ENCODE peak calls at places on chromosomes 1 and 21, in four cellular contexts. Z, B, K and N are unnamed samples.

GRCh38 chr1:109824349-109825115 is 60.8 kb upstream of the EPS8L3 start:
- DNase-seq in B (no peak), Z (no peak), K (no peak), N (no peak)

GRCh38 chr1:167601442-167602380 is 28.3 kb upstream of the RCSD1 start:
- DNase-seq in B (no peak), K (no peak), Z (no peak), N (peak)

GRCh38 chr1:41102208-41102607 is 80.7 kb upstream of the SLFNL1 start:
- DNase-seq in K (no peak), B (no peak), Z (peak), N (peak)

GRCh38 chr1:33045246-33045645 is 8.6 kb upstream of the AK2 start:
- DNase-seq in B (no peak), K (no peak), Z (no peak), N (no peak)

GRCh38 chr1:234515821-234516241 is 36.9 kb upstream of the TARBP1 start:
- DNase-seq in K (no peak), B (peak), Z (peak), N (no peak)

GRCh38 chr1:25030674-25031589 is 100.9 kb upstream of the RUNX3 start:
- DNase-seq in B (no peak), Z (peak), K (no peak), N (no peak)

GRCh38 chr1:15736035-15736665 is at the start of gene SLC25A34:
- DNase-seq in Z (no peak), B (no peak), K (no peak), N (no peak)

GRCh38 chr1:90502194-90502593 is 214.9 kb downstream of the BARHL2 start:
- DNase-seq in Z (no peak), K (peak), B (peak), N (no peak)

GRCh38 chr1:23392125-23392855 is 22.7 kb upstream of the ZNF436 start:
- DNase-seq in Z (no peak), B (no peak), K (no peak), N (peak)

GRCh38 chr1:36366091-36366661 is 19.5 kb downstream of the STK40 start:
- DNase-seq in B (peak), Z (peak), K (peak), N (peak)

GRCh38 chr1:94648225-94649007 is 106.9 kb upstream of the F3 start:
- DNase-seq in B (no peak), Z (peak), K (no peak), N (peak)

GRCh38 chr1:1073743-1074587 is at the start of gene RNF223:
- DNase-seq in K (no peak), B (no peak), Z (no peak), N (no peak)

GRCh38 chr1:164678289-164678688 is 119.3 kb downstream of the PBX1 start:
- DNase-seq in Z (no peak), K (no peak), B (no peak), N (no peak)

GRCh38 chr21:41559658-41560599 is 52.0 kb upstream of the TMPRSS2 start:
- DNase-seq in B (no peak), K (no peak), Z (no peak), N (no peak)

GRCh38 chr1:243712242-243712641 is 137.8 kb downstream of the AKT3 start:
- DNase-seq in K (no peak), B (no peak), Z (no peak), N (no peak)

GRCh38 chr1:3017440-3018050 is 3.7 kb upstream of the ACTRT2 start:
- DNase-seq in Z (no peak), B (no peak), K (no peak), N (no peak)

GRCh38 chr1:64437453-64437852 is 32.5 kb upstream of the CACHD1 start:
- DNase-seq in B (no peak), Z (no peak), K (no peak), N (no peak)

GRCh38 chr1:48761986-48762385 is 14.7 kb downstream of the BEND5 start:
- DNase-seq in Z (peak), B (no peak), K (no peak), N (no peak)

GRCh38 chr1:44616284-44616990 is 57.8 kb downstream of the TMEM53 start:
- DNase-seq in K (no peak), B (no peak), Z (no peak), N (no peak)

GRCh38 chr1:44620072-44620471 is 54.2 kb downstream of the TMEM53 start:
- DNase-seq in Z (no peak), B (no peak), K (no peak), N (no peak)

GRCh38 chr1:44619261-44619900 is 54.9 kb downstream of the TMEM53 start:
- DNase-seq in K (no peak), B (no peak), Z (peak), N (no peak)

GRCh38 chr1:44616991-44617702 is 57.1 kb downstream of the TMEM53 start:
- DNase-seq in B (peak), K (no peak), Z (peak), N (peak)

GRCh38 chr1:44617703-44618029 is 56.6 kb downstream of the TMEM53 start:
- DNase-seq in B (no peak), Z (no peak), K (no peak), N (no peak)
- H3K27ac ChIP-seq in B (no peak), Z (no peak), K (no peak), N (no peak)

DNA sequence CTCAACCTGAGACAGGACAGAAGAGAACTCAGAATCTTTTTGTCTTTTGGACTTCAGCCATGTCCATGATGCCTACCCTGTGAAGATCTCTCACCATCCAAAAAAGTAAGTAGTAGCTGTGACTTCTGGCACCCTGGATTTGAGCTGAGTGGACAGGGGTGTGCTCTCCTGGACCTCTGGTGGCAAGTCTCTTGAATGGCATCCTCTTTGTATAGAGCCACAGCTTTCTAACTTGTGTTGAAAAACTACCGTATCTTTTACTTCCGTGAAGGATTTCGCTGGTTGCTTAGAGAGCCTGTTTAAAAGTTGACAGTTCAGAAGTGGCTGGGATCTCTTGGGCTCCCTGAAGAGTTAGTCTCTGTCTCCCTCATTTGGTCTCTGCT is 1.8 kb downstream of the MFN2 start:
- DNase-seq in Z (peak), K (no peak), B (no peak), N (no peak)
- H3K4ac ChIP-seq in Z (no peak), K (no peak), B (no peak), N (no peak)

GRCh38 chr1:112818990-112819689 is 104.0 kb upstream of the PPM1J start:
- DNase-seq in K (no peak), Z (peak), B (peak), N (peak)

GRCh38 chr1:112817555-112818373 is 102.6 kb upstream of the PPM1J start:
- DNase-seq in K (no peak), Z (no peak), B (peak), N (no peak)

DNA sequence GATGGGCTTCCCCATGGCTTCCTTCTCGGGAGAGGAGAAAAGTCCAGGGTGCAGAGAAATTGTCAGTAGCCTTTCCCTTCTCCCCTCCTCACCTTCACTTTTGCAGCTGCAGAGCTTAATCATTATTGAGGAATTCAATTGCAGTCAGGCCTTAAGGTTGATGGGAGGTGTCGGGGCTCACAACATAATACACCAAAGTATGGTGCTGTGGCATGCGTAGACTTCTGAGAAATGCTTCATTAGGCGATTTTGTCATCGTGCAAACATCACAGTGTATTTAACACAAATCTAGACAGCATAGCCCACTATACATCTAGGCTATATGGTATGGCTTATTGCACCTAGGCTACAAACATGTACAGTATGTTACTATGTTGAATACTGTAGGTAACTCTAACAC is 100.2 kb upstream of the PPM1J start:
- DNase-seq in Z (no peak), K (no peak), B (no peak), N (no peak)
- H3K18ac ChIP-seq in Z (no peak), K (no peak), B (no peak), N (no peak)

GRCh38 chr1:106459418-106459817 is 597.1 kb upstream of the PRMT6 start:
- DNase-seq in B (no peak), Z (no peak), K (no peak), N (no peak)
- H3K27ac ChIP-seq in B (no peak), Z (no peak), K (no peak), N (no peak)

GRCh38 chr1:248863011-248863881 is 4.4 kb upstream of the ZNF692 start:
- DNase-seq in B (peak), Z (peak), K (peak), N (peak)
- H3K4ac ChIP-seq in B (no peak), Z (peak), K (peak), N (peak)

DNA sequence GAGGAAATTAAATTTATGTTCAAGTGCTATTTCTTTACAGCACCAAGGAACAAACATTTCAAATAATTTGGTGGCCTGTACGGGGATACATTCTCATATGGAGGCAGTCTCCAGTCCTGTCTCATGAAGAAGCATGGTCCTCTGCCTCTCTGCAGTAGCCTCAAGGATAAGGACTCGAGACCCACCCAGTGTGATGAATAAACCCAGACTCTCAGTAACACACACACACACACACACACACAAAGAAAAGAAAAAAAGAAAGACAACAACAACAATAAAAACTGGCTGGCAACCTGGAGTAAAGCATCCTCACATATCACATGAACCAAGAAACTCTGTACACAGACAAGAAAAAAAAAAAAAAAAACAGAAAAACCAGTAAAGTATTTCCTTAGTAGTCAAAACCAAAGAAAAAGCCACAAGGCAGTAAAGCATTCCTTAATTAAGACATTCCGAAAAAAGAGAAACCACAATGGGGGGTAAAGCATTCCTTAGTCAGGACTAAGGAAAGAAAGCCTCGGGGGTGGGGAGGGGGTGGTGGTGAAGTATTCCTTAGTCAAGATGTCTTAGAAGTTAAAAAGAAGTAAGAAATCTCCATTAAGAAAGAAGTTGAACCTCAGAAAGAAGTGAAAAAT is 28.4 kb upstream of the FMO1 start:
- DNase-seq in Z (peak), B (peak), K (peak), N (peak)
- H3K18ac ChIP-seq in Z (peak), B (peak), K (no peak), N (no peak)

DNA sequence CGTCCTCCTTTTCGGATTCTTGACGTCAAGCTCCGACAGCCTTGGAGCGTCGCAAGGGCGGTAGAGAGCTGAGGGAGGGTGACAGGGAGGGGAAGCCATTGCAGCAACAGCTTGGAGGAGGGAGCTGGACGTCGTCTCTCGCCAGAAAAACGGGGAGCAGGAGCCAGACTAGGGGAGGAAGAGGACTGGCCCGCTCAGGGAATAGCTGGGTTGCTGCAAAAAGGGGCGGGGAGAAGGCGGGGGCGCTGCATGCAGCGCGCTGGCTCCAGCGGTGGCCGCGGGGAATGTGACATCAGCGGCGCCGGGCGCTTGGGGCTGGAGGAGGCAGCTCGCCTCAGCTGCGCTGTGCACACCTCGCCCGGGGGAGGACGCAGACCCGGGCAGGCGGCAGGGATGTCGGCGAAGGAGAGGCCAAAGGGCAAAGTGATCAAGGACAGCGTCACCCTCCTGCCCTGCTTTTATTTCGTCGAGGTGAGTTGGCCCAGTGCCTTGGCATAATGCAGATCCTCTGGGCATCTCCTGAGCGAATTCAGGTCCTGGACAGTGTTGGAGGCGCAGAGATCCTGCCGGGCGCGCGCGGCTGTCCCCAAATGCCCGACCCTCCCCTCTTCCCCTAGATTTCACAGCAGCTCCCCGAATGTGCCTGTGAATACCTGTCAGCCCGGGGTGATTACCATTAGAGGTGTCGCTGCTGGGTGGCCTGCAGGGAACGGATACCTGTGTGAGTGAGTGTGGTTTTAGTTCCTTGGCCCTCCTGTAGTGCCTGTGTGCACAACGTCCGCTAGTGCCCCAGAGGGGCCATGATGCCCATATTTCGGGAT is at the start of gene PLPPR4:
- DNase-seq in B (peak), K (peak), Z (peak), N (peak)
- H3K27ac ChIP-seq in B (no peak), K (no peak), Z (peak), N (no peak)

GRCh38 chr1:155011437-155011907 is 8.9 kb downstream of the ZBTB7B start:
- DNase-seq in Z (no peak), K (no peak), B (no peak), N (no peak)

GRCh38 chr1:155010211-155010918 is 7.8 kb downstream of the ZBTB7B start:
- DNase-seq in Z (no peak), K (no peak), B (no peak), N (no peak)

GRCh38 chr1:155009742-155010141 is 7.1 kb downstream of the ZBTB7B start:
- DNase-seq in Z (no peak), B (no peak), K (no peak), N (no peak)

GRCh38 chr1:155012052-155012546 is 9.5 kb downstream of the ZBTB7B start:
- DNase-seq in K (peak), B (peak), Z (no peak), N (peak)

DNA sequence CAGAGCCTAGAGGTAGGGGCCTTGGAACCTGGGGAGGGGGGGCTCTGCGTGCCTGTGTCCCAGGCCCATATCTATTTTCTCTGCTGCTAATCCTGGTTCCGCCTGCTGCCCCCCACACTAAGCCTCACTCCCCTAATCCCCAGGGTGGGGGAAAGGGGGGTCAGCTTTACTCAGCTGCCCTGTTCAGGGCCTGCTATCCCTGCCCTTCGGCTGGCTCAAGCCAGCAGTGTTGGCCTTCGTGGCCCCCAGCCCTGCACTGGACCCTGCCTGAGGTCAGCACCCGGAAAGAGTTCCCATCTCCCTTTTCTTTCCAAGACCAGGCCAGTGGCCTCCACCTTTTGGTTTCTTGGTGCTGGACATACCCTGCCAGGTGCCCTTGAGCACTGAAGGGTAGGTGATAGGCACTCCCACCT is 8.4 kb downstream of the ZBTB7B start:
- DNase-seq in K (no peak), B (no peak), Z (no peak), N (no peak)
- H3K4ac ChIP-seq in K (no peak), B (no peak), Z (no peak), N (no peak)

GRCh38 chr21:15625363-15625762 is 104.4 kb upstream of the USP25 start:
- DNase-seq in B (no peak), Z (no peak), K (no peak), N (no peak)
- H3K18ac ChIP-seq in B (no peak), Z (no peak), K (no peak), N (no peak)

DNA sequence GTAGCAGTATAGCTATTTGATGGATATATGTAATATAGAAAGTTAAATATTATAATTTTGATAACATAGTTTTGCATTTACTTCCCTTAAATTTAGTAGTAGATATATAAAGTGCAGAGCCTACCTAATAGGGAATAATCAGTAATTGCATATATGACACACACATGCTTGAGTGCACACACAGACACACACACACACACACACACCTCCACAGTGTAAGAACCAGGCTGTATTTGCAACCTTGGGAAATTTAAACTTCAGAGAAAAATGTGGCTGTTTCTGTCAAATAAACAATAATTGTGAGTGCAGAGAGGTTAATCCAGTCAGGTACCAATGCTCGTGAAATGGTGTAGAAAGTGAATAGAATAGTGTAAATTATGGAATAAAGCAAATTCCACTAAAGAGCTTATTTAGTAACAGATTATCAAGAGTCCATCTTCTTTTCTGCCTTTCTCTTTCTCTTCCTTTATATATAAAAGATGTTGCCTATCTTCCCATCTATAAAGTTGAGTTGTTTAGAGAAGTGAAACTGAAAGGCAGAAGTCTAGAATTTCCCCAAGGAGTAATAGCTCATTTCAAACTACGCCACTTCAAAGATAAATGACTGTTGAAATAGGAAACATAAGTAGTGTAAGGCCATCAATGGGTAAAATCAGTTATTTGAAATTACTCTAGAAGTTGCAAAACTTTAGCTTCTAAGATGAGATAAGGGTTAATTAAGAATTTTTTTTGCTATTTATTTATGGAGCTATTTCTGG is 273.7 kb downstream of the SRGAP2C start:
- DNase-seq in K (no peak), Z (no peak), B (no peak), N (peak)
- H3K27ac ChIP-seq in K (no peak), Z (no peak), B (no peak), N (no peak)